ENCODE peak calls at places on chromosomes 12 and 14, in four cellular contexts. One of them, this sample, is unnamed.

GRCh38 chr12:3168223-3168770 is 91.1 kb downstream of the TSPAN9 start:
- DNase-seq in AG10803: no peak
- DNase-seq in pancreas: no peak
- DNase-seq in fibroblast of pulmonary artery: no peak
- DNase-seq in this sample: no peak

GRCh38 chr12:113875681-113876080 is 90.4 kb downstream of the RBM19 start:
- DNase-seq in AG10803: no peak
- DNase-seq in pancreas: no peak
- DNase-seq in fibroblast of pulmonary artery: peak
- DNase-seq in this sample: no peak

GRCh38 chr12:110577717-110578521 is 5.2 kb downstream of the PPTC7 start:
- DNase-seq in AG10803: peak
- DNase-seq in pancreas: no peak
- DNase-seq in fibroblast of pulmonary artery: peak
- DNase-seq in this sample: no peak

GRCh38 chr12:111074965-111075364 is 154.6 kb upstream of the MYL2 start:
- DNase-seq in AG10803: no peak
- DNase-seq in pancreas: no peak
- DNase-seq in fibroblast of pulmonary artery: no peak
- DNase-seq in this sample: no peak

GRCh38 chr12:128047266-128048060 is 219.5 kb upstream of the TMEM132C start:
- DNase-seq in AG10803: no peak
- DNase-seq in pancreas: no peak
- DNase-seq in fibroblast of pulmonary artery: no peak
- DNase-seq in this sample: no peak

GRCh38 chr12:41205070-41205715 is 17.1 kb downstream of the PDZRN4 start:
- DNase-seq in AG10803: no peak
- DNase-seq in pancreas: no peak
- DNase-seq in fibroblast of pulmonary artery: no peak
- DNase-seq in this sample: no peak

GRCh38 chr14:65658202-65658601 is 245.7 kb downstream of the FUT8 start:
- DNase-seq in AG10803: peak
- DNase-seq in pancreas: no peak
- DNase-seq in fibroblast of pulmonary artery: peak
- DNase-seq in this sample: peak

GRCh38 chr14:58572092-58572853 is 65.5 kb upstream of the DACT1 start:
- DNase-seq in AG10803: peak
- DNase-seq in pancreas: no peak
- DNase-seq in fibroblast of pulmonary artery: peak
- DNase-seq in this sample: peak

GRCh38 chr12:92717202-92717601 is 14.4 kb downstream of the PLEKHG7 start:
- DNase-seq in AG10803: peak
- DNase-seq in pancreas: no peak
- DNase-seq in fibroblast of pulmonary artery: peak
- DNase-seq in this sample: no peak

GRCh38 chr14:65360144-65360784 is 52.3 kb upstream of the FUT8 start:
- DNase-seq in AG10803: no peak
- DNase-seq in pancreas: no peak
- DNase-seq in fibroblast of pulmonary artery: no peak
- DNase-seq in this sample: no peak

GRCh38 chr14:31505411-31505810 is 17.6 kb upstream of the GPR33 start:
- DNase-seq in AG10803: peak
- DNase-seq in pancreas: no peak
- DNase-seq in fibroblast of pulmonary artery: peak
- DNase-seq in this sample: peak

GRCh38 chr12:17302001-17302400 is 696.0 kb upstream of the LMO3 start:
- DNase-seq in AG10803: no peak
- DNase-seq in pancreas: no peak
- DNase-seq in fibroblast of pulmonary artery: no peak
- DNase-seq in this sample: no peak

GRCh38 chr14:53882684-53883083 is 73.9 kb downstream of the BMP4 start:
- DNase-seq in AG10803: no peak
- DNase-seq in pancreas: no peak
- DNase-seq in fibroblast of pulmonary artery: no peak
- DNase-seq in this sample: no peak

GRCh38 chr12:109153711-109154434 is 37.5 kb downstream of the ACACB start:
- DNase-seq in AG10803: no peak
- DNase-seq in pancreas: peak
- DNase-seq in fibroblast of pulmonary artery: no peak
- DNase-seq in this sample: no peak

GRCh38 chr14:93132472-93133065 is 16.8 kb upstream of the ITPK1 start:
- DNase-seq in AG10803: peak
- DNase-seq in pancreas: peak
- DNase-seq in fibroblast of pulmonary artery: peak
- DNase-seq in this sample: no peak

GRCh38 chr14:92491782-92492181 is 21.8 kb upstream of the RIN3 start:
- DNase-seq in AG10803: no peak
- DNase-seq in pancreas: no peak
- DNase-seq in fibroblast of pulmonary artery: no peak
- DNase-seq in this sample: no peak

GRCh38 chr12:51971679-51972423 is 20.4 kb downstream of the ACVR1B start:
- DNase-seq in AG10803: peak
- DNase-seq in pancreas: no peak
- DNase-seq in fibroblast of pulmonary artery: peak
- DNase-seq in this sample: no peak

GRCh38 chr12:13182881-13183280 is 13.6 kb upstream of the EMP1 start:
- DNase-seq in AG10803: no peak
- DNase-seq in pancreas: no peak
- DNase-seq in fibroblast of pulmonary artery: no peak
- DNase-seq in this sample: no peak

GRCh38 chr14:24110060-24110459 is 4.5 kb upstream of the DCAF11 start:
- DNase-seq in AG10803: no peak
- DNase-seq in pancreas: no peak
- DNase-seq in fibroblast of pulmonary artery: no peak
- DNase-seq in this sample: no peak

GRCh38 chr12:1758887-1759286 is 61.5 kb upstream of the LRTM2 start:
- DNase-seq in AG10803: no peak
- DNase-seq in pancreas: no peak
- DNase-seq in fibroblast of pulmonary artery: no peak
- DNase-seq in this sample: no peak

GRCh38 chr14:101474563-101475467 is 86.5 kb upstream of the DIO3 start:
- DNase-seq in AG10803: no peak
- DNase-seq in pancreas: no peak
- DNase-seq in fibroblast of pulmonary artery: no peak
- DNase-seq in this sample: no peak

GRCh38 chr12:129773170-129773493 is 130.7 kb downstream of the TMEM132D start:
- DNase-seq in AG10803: no peak
- DNase-seq in pancreas: no peak
- DNase-seq in fibroblast of pulmonary artery: no peak
- DNase-seq in this sample: no peak
- TF ChIP-seq CTCF in AG10803: no peak
- TF ChIP-seq CTCF in pancreas: no peak
- TF ChIP-seq CTCF in fibroblast of pulmonary artery: no peak
- TF ChIP-seq CTCF in this sample: no peak

GRCh38 chr14:21525571-21525970 is 575 bp downstream of the SALL2 start:
- DNase-seq in AG10803: no peak
- DNase-seq in pancreas: peak
- DNase-seq in fibroblast of pulmonary artery: no peak
- DNase-seq in this sample: no peak
- H3K4me3 ChIP-seq in AG10803: peak
- H3K4me3 ChIP-seq in pancreas: peak
- H3K4me3 ChIP-seq in fibroblast of pulmonary artery: peak
- H3K4me3 ChIP-seq in this sample: peak

GRCh38 chr12:126051611-126052107 is 986.4 kb downstream of the AACS start:
- DNase-seq in AG10803: peak
- DNase-seq in pancreas: no peak
- DNase-seq in fibroblast of pulmonary artery: peak
- DNase-seq in this sample: no peak
- TF ChIP-seq CTCF in AG10803: no peak
- TF ChIP-seq CTCF in pancreas: no peak
- TF ChIP-seq CTCF in fibroblast of pulmonary artery: no peak
- TF ChIP-seq CTCF in this sample: no peak

DNA sequence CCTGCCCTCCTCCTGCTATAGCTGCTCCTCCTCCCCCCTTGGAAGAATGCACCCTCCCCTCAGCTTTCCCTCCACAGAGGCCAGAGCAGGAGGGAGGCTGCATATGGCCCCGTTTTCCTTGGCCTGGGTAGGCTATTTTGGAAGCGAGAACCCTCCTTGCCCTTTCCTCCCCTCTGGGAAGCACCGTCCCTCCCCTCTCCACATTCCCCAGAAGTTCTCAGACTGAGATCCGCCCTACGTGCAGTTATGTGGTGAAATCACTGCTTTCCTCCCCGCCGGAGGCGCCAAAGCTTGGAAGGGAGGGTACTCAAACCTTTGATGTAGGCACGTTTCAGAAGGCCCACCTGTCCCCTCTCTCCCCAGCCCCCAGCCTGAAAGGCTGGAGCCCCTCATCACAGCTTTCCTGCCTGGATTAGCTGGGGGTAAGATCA is 47.8 kb downstream of the SMUG1 start:
- DNase-seq in AG10803: peak
- DNase-seq in pancreas: no peak
- DNase-seq in fibroblast of pulmonary artery: no peak
- DNase-seq in this sample: peak
- H3K4me3 ChIP-seq in AG10803: no peak
- H3K4me3 ChIP-seq in pancreas: no peak
- H3K4me3 ChIP-seq in fibroblast of pulmonary artery: no peak
- H3K4me3 ChIP-seq in this sample: no peak

DNA sequence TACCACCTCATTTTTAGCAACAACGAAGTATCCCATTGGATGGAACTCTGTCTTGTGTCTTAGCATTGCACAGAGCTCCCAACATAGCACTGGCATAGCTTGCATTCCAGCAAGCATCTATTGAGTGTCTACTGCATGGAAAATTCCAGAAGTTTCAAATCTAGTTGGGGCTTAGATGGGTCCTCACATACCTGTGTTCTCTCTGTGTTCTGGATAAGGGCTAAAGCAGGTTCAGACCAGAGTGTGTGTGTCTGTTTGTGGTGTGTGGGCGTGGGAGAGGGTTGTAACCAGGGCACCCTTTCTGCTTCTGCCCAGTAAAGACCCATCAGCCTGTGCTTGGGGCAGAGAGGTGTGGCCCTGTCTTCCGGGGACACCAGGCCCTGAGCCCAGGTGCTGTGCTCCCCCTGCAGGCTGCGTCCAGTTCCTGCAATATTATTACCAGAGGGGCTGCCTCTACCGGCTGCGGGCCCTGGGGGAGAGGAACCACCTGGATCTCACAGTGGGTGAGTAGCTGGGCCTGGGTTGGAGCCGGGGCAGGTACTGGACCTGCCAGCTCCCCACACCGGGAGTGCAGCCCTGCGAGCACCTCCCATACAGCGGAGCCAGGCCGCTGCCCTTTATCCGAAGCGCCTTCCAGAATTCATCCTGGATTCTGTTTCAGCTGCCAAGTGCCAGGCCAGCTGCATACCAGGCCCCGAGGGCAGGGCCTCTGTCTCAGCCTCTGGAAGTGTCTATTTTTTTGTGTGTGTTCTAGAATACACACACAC is 20.3 kb downstream of the RHOF start:
- DNase-seq in AG10803: peak
- DNase-seq in pancreas: peak
- DNase-seq in fibroblast of pulmonary artery: peak
- DNase-seq in this sample: no peak
- TF ChIP-seq CTCF in AG10803: peak
- TF ChIP-seq CTCF in pancreas: peak
- TF ChIP-seq CTCF in fibroblast of pulmonary artery: peak
- TF ChIP-seq CTCF in this sample: peak

GRCh38 chr14:59630281-59630963 is 53.8 kb upstream of the CCDC175 start:
- DNase-seq in AG10803: no peak
- DNase-seq in pancreas: no peak
- DNase-seq in fibroblast of pulmonary artery: peak
- DNase-seq in this sample: no peak
- H3K4me3 ChIP-seq in AG10803: peak
- H3K4me3 ChIP-seq in pancreas: no peak
- H3K4me3 ChIP-seq in fibroblast of pulmonary artery: peak
- H3K4me3 ChIP-seq in this sample: peak

GRCh38 chr14:70036665-70037064 is 152.1 kb downstream of the SLC8A3 start:
- DNase-seq in AG10803: no peak
- DNase-seq in pancreas: no peak
- DNase-seq in fibroblast of pulmonary artery: no peak
- DNase-seq in this sample: no peak
- TF ChIP-seq CTCF in AG10803: no peak
- TF ChIP-seq CTCF in pancreas: no peak
- TF ChIP-seq CTCF in fibroblast of pulmonary artery: no peak
- TF ChIP-seq CTCF in this sample: no peak

GRCh38 chr12:56716458-56716857 is 8.6 kb downstream of the NACA start:
- DNase-seq in AG10803: no peak
- DNase-seq in pancreas: no peak
- DNase-seq in fibroblast of pulmonary artery: no peak
- DNase-seq in this sample: no peak

GRCh38 chr12:56715798-56716197 is 9.3 kb downstream of the NACA start:
- DNase-seq in AG10803: no peak
- DNase-seq in pancreas: no peak
- DNase-seq in fibroblast of pulmonary artery: no peak
- DNase-seq in this sample: no peak

GRCh38 chr12:56718636-56719035 is 6.5 kb downstream of the NACA start:
- DNase-seq in AG10803: no peak
- DNase-seq in pancreas: no peak
- DNase-seq in fibroblast of pulmonary artery: no peak
- DNase-seq in this sample: no peak

GRCh38 chr12:56718167-56718566 is 6.9 kb downstream of the NACA start:
- DNase-seq in AG10803: no peak
- DNase-seq in pancreas: no peak
- DNase-seq in fibroblast of pulmonary artery: no peak
- DNase-seq in this sample: no peak

DNA sequence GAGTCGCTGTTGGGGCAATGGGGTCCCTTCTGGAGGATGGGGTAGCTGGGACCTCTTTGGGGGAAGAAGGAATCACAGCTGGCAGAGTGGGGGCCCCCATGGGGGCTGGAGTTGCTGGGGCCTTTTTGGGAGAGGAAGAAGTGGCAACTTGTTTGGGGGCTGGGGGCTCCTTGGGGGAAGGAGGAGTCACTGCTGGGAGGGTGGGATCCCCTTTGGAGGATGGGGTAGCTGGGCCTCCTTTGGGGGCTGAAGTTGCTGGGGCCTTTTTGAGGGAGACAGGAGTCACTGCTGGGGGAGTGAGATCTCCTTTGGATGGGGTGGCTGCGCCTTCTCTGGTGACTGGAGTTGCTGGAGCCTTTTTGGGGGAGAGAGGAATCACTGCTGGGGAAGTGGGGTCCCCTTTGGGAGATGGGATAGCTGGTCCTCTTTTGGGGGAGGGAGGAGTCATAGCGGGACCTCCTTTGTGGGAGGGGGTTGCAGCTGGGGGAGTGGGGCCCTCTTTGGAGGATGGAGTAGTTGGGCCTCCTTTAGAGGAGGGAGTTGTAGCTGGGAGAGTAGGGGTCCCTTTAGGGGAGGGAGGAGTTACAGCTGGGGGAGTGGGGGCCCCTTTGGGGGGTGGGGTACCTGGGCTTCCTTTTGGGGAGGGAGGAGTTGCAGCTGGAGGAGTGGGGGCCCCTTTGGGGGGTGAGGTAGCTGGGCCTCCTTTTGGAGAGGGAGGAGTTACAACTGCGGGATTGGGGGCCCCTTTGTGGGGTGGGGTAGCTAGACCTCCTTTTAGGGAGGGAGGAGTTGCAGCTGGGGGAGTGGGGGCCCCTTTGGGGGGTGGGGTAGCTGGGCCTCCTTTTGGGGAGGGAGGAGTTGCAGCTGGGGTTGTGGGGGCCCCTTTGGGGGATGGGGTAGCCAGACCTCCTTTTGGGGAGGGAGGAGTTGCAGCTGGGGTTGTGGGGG is 7.9 kb downstream of the NACA start:
- DNase-seq in AG10803: no peak
- DNase-seq in pancreas: no peak
- DNase-seq in fibroblast of pulmonary artery: no peak
- DNase-seq in this sample: no peak
- H3K4me3 ChIP-seq in AG10803: no peak
- H3K4me3 ChIP-seq in pancreas: no peak
- H3K4me3 ChIP-seq in fibroblast of pulmonary artery: no peak
- H3K4me3 ChIP-seq in this sample: no peak

This sample was measured in AG04449.